ENCODE peak calls at places on chromosomes 4 and X, in seven cellular contexts. J, C, E, B, O, M and X are unnamed samples.
A peak's percentile ranks its signal among the peaks of the same experiment; 100 is the strongest.

GRCh38 chrX:106707771-106708454 is 18.6 kb upstream of the RNF128 start:
- DNase-seq in M (no peak), E (no peak), B (peak; percentile 79), C (no peak), O (no peak), J (no peak), X (no peak)

GRCh38 chrX:110317079-110317819 is 636 bp downstream of the AMMECR1 start:
- DNase-seq in E (peak; percentile 17), B (no peak), O (peak; percentile 6), J (peak; percentile 72), C (peak; percentile 63), M (peak; percentile 27), X (no peak)

GRCh38 chr4:188221090-188221489 is 81.8 kb downstream of the TRIML1 start:
- DNase-seq in O (no peak), M (no peak), B (no peak), J (no peak), C (no peak), E (no peak), X (no peak)

GRCh38 chrX:119093991-119094741 is 21.4 kb downstream of the CT47C1 start:
- DNase-seq in E (no peak), B (no peak), M (no peak), J (no peak), O (no peak), C (no peak), X (no peak)

GRCh38 chr4:74327751-74328150 is 19.5 kb downstream of the EPGN start:
- DNase-seq in M (no peak), E (no peak), O (peak; percentile 78), B (no peak), J (no peak), C (no peak), X (no peak)

GRCh38 chr4:14404730-14405129 is 597.6 kb upstream of the CPEB2 start:
- DNase-seq in J (no peak), M (no peak), O (no peak), B (no peak), E (no peak), C (no peak), X (no peak)

GRCh38 chr4:110487873-110488272 is 11.9 kb downstream of the ENPEP start:
- DNase-seq in M (no peak), J (no peak), O (no peak), C (no peak), E (no peak), B (no peak), X (no peak)

GRCh38 chrX:22652596-22652995 is 347.2 kb upstream of the DDX53 start:
- DNase-seq in O (no peak), C (no peak), B (no peak), J (no peak), E (peak; percentile 12), M (no peak), X (no peak)

GRCh38 chrX:136907626-136908025 is 27.1 kb upstream of the RBMX start:
- DNase-seq in E (no peak), M (no peak), C (no peak), B (no peak), O (no peak), J (no peak), X (no peak)

GRCh38 chr4:116515959-116516358 is 569.4 kb downstream of the TRAM1L1 start:
- DNase-seq in O (no peak), C (no peak), M (no peak), B (no peak), E (no peak), J (no peak), X (no peak)

GRCh38 chrX:134948333-134949241 is 42.2 kb upstream of the SMIM10 start:
- DNase-seq in M (no peak), J (no peak), B (peak; percentile 50), O (peak; percentile 48), E (no peak), C (no peak), X (no peak)

GRCh38 chr4:25031077-25031606 is 396 bp upstream of the LGI2 start:
- DNase-seq in M (no peak), J (no peak), B (no peak), O (no peak), C (peak; percentile 68), E (peak; percentile 14), X (no peak)

GRCh38 chr4:149345424-149345823 is 470.2 kb downstream of the IQCM start:
- DNase-seq in O (no peak), B (no peak), J (no peak), M (no peak), E (no peak), C (no peak), X (no peak)

DNA sequence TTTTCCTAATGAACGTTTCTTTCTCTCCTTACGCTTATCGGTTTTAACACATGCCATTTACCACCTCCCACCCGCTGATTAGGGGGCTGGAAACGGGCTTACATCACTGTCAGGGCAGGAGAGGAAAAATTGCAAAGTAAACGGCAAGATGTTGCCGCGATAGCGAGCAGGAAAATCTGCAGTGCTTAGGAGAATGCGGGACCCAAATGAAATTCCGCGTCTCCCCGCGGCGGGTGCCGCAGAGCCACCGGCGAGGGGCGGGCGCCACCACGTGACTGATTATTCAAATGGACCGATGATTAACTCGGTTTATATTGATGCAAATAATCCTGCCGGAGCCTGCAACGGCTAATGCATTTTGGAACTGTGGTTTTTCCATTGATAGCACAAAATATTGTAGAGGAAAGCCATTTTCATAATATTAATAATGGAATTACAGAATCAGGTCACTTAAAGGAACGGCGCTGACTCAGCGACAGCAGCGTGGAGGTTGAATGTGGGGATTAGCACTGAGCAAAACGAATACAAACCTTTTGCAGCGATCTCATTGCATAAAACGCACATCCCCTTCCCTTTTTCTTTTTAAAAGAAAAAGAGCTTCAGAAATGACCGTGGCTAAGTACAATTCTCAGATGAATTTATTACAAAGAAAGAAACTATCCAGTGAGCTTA is 224.2 kb downstream of the STIM2 start:
- DNase-seq in J (no peak), E (peak; percentile 13), B (no peak), C (no peak), O (peak; percentile 39), M (peak; percentile 53), X (no peak)
- TF ChIP-seq POLR2AphosphoS5 in J (no peak), E (no peak), B (no peak), C (no peak), O (no peak), M (no peak), X (no peak)

GRCh38 chr4:87118826-87119225 is 101.6 kb downstream of the KLHL8 start:
- DNase-seq in B (no peak), M (no peak), C (no peak), E (no peak), J (no peak), O (peak; percentile 56), X (no peak)
- TF ChIP-seq POLR2AphosphoS5 in B (no peak), M (no peak), C (no peak), E (no peak), J (no peak), O (no peak), X (no peak)

GRCh38 chr4:8168832-8169598 is 10.4 kb upstream of the ABLIM2 start:
- DNase-seq in C (no peak), M (no peak), O (no peak), J (no peak), E (no peak), B (no peak), X (no peak)
- TF ChIP-seq POLR2AphosphoS5 in C (no peak), M (no peak), O (no peak), J (no peak), E (no peak), B (no peak), X (no peak)

GRCh38 chr4:173538148-173538902 is 8.3 kb upstream of the HAND2 start:
- DNase-seq in O (no peak), M (no peak), E (no peak), B (no peak), J (no peak), C (peak; percentile 81), X (no peak)
- TF ChIP-seq POLR2AphosphoS5 in O (no peak), M (no peak), E (no peak), B (no peak), J (no peak), C (peak; percentile 32), X (peak; percentile 32)